ENCODE peak calls at places on chromosomes 16 and 17, in nine cellular contexts. I is HCT116; V is breast epithelium; S is effector memory CD4-positive, alpha-beta T cell; N is spleen; G is CD8-positive, alpha-beta T cell; C is A549; E is OCI-LY7; X is neural progenitor cell. L is an unnamed sample.

GRCh38 chr16:88686062-88686438 is 257 bp downstream of the SNAI3 start:
- DNase-seq in G (peak; percentile 53), I (no peak), E (no peak), N (peak; percentile 92), C (no peak), V (no peak), S (peak; percentile 29), X (no peak), L (no peak)

GRCh38 chr17:1234455-1234854 is 35.8 kb upstream of the BHLHA9 start:
- DNase-seq in V (no peak), I (no peak), S (no peak), E (no peak), N (no peak), C (no peak), X (no peak), G (no peak), L (no peak)

GRCh38 chr16:52128407-52128806 is 418.5 kb downstream of the TOX3 start:
- DNase-seq in C (no peak), N (no peak), V (no peak), X (no peak), E (no peak), G (no peak), I (no peak), S (no peak), L (no peak)

GRCh38 chr17:81967533-81968395 is 6.8 kb upstream of the NOTUM start:
- DNase-seq in N (peak; percentile 93), S (peak; percentile 74), G (peak; percentile 87), X (peak; percentile 94), I (peak; percentile 83), V (peak; percentile 71), E (peak; percentile 97), C (peak; percentile 78), L (peak; percentile 80)

GRCh38 chr17:44343510-44344209 is 1.4 kb upstream of the GRN start:
- DNase-seq in V (no peak), C (no peak), E (no peak), S (no peak), I (no peak), N (peak; percentile 64), G (no peak), X (peak; percentile 1), L (no peak)

GRCh38 chr17:2631211-2631610 is 37.8 kb downstream of the PAFAH1B1 start:
- DNase-seq in E (no peak), N (no peak), X (peak; percentile 27), V (no peak), C (no peak), I (no peak), G (no peak), S (no peak), L (no peak)

GRCh38 chr17:80428796-80429195 is 13.8 kb downstream of the ENDOV start:
- DNase-seq in I (no peak), V (no peak), G (no peak), C (no peak), X (no peak), S (no peak), E (no peak), N (peak; percentile 49), L (no peak)

GRCh38 chr16:48382131-48382530 is 3.1 kb downstream of the SIAH1 start:
- DNase-seq in C (no peak), G (no peak), S (no peak), N (no peak), X (no peak), V (no peak), E (no peak), I (no peak), L (no peak)

GRCh38 chr17:76816590-76817135 is 51.5 kb upstream of the MGAT5B start:
- DNase-seq in G (peak; percentile 66), N (no peak), E (peak; percentile 94), S (peak; percentile 9), X (peak; percentile 78), C (peak; percentile 85), V (no peak), I (peak; percentile 63), L (peak; percentile 72)

GRCh38 chr17:70137451-70138230 is 31.7 kb upstream of the KCNJ2 start:
- DNase-seq in S (no peak), G (no peak), C (peak; percentile 42), X (no peak), N (no peak), I (no peak), V (peak; percentile 76), E (peak; percentile 5), L (peak; percentile 62)

GRCh38 chr16:89195521-89196171 is 4.7 kb downstream of the SLC22A31 start:
- DNase-seq in V (no peak), C (no peak), E (no peak), X (no peak), S (no peak), N (peak; percentile 72), I (no peak), G (no peak), L (no peak)

GRCh38 chr17:8283356-8283755 is 5.1 kb upstream of the RANGRF start:
- DNase-seq in V (no peak), N (no peak), I (no peak), S (no peak), E (no peak), G (no peak), C (no peak), X (no peak), L (no peak)

GRCh38 chr16:73565925-73566324 is 518.0 kb upstream of the ZFHX3 start:
- DNase-seq in I (no peak), C (no peak), S (no peak), E (no peak), G (no peak), V (no peak), N (no peak), X (no peak), L (no peak)

GRCh38 chr17:7897773-7898172 is 9.2 kb downstream of the CHD3 start:
- DNase-seq in V (no peak), I (no peak), C (peak; percentile 55), X (no peak), G (no peak), N (no peak), E (no peak), S (no peak), L (no peak)

GRCh38 chr17:15279011-15279477 is 13.9 kb upstream of the PMP22 start:
- DNase-seq in V (no peak), I (no peak), C (peak; percentile 82), N (no peak), G (no peak), E (no peak), X (no peak), S (no peak), L (peak; percentile 58)

GRCh38 chr16:75203667-75204409 is 3.1 kb downstream of the CTRB2 start:
- DNase-seq in C (no peak), V (no peak), G (no peak), X (no peak), E (no peak), S (no peak), N (peak; percentile 62), I (no peak), L (no peak)

GRCh38 chr17:42288078-42288984 is at the start of gene STAT5A:
- DNase-seq in V (peak; percentile 89), S (peak; percentile 73), N (peak; percentile 98), X (peak; percentile 82), I (no peak), G (peak; percentile 80), E (peak; percentile 59), C (peak; percentile 83), L (peak; percentile 46)

GRCh38 chr17:42284566-42284965 is 3.7 kb upstream of the STAT5A start:
- DNase-seq in G (no peak), I (no peak), E (no peak), C (no peak), V (peak; percentile 2), S (no peak), N (no peak), X (no peak), L (no peak)

GRCh38 chr17:42287305-42288077 is 807 bp upstream of the STAT5A start:
- DNase-seq in S (peak; percentile 39), N (peak; percentile 87), I (no peak), G (peak; percentile 39), X (no peak), V (peak; percentile 51), E (no peak), C (no peak), L (peak; percentile 36)

GRCh38 chr17:42285346-42286050 is 2.8 kb upstream of the STAT5A start:
- DNase-seq in G (no peak), C (no peak), S (no peak), X (no peak), V (peak; percentile 13), N (no peak), E (no peak), I (no peak), L (peak; percentile 24)

GRCh38 chr17:42286411-42287295 is 1.6 kb upstream of the STAT5A start:
- DNase-seq in C (no peak), X (no peak), V (peak; percentile 18), N (peak; percentile 73), G (no peak), E (no peak), I (no peak), S (no peak), L (no peak)
- H3K4me3 ChIP-seq in C (no peak overlapping the region), X (no peak overlapping the region), V (peak overlapping the region; percentile 75), N (peak overlapping the region; percentile 81), G (peak overlapping the region; percentile 74), E (no peak overlapping the region), I (no peak overlapping the region), S (peak overlapping the region; percentile 61), L (no peak overlapping the region)

DNA sequence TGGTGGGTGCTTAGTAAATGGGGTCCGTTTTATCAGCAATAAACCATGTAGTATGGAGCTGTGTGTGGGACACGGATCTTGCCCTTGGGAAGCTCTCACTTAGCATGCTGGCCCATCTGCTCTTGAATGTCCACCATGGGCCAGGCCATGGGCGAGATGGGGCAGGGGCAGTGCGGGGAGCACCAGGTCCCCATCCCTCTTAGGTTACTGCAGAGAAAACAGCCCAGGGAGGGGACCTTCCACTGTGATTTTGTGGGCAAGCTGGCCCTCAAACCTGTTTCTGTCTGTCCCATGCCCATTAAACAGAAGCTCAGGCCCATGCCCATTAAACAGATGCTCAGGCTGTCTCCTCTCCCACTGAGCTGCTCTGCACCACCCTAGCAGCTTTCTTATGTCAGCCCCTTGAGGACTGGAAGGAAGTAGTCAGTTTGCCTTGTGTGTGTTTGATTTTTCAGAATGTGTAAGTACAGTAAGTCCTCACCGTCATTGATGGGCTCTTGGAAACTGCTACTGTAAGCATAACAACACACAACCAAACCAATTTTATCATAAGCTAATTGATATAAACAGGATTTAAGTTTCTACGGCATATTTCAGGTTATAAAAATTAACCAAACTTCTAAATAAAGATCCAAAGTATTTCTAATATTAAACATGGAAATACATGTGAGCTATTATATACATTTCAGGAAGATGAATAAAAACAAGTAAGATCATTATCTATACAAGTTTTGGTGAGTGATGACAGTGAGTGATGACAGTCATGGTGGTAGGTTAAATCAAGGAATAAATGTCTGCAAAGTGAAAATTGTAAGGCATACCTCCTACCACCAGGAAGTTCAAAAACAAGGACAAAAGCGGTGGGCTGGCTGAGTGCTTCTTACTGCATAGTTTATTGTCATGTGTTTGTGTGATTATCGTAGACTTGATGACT is 11.5 kb downstream of the MPRIP start:
- DNase-seq in S (no peak), E (no peak), N (no peak), V (no peak), C (no peak), X (no peak), I (no peak), G (no peak), L (no peak)
- H3K27ac ChIP-seq in S (no peak overlapping the region), E (no peak overlapping the region), N (peak overlapping the region; percentile 72), V (peak overlapping the region; percentile 73), C (peak overlapping the region; percentile 70), X (no peak overlapping the region), I (no peak overlapping the region), G (no peak overlapping the region), L (no peak overlapping the region)

GRCh38 chr16:26532456-26532855 is 534.3 kb upstream of the C16orf82 start:
- DNase-seq in N (no peak), V (no peak), E (no peak), I (no peak), C (no peak), S (no peak), G (no peak), X (no peak), L (no peak)
- H3K4me3 ChIP-seq in N (no peak overlapping the region), V (no peak overlapping the region), E (no peak overlapping the region), I (no peak overlapping the region), C (no peak overlapping the region), S (no peak overlapping the region), G (no peak overlapping the region), X (no peak overlapping the region), L (no peak overlapping the region)

GRCh38 chr16:72425571-72426341 is 253.8 kb upstream of the PMFBP1 start:
- DNase-seq in S (no peak), N (no peak), C (no peak), E (no peak), V (no peak), X (no peak), I (no peak), G (no peak), L (no peak)
- H3K27ac ChIP-seq in S (no peak overlapping the region), N (no peak overlapping the region), C (no peak overlapping the region), E (no peak overlapping the region), V (no peak overlapping the region), X (no peak overlapping the region), I (no peak overlapping the region), G (no peak overlapping the region), L (no peak overlapping the region)

L was measured in SJSA1.